ENCODE peak calls at places on chromosomes 6 and 20, in four cellular contexts. H is tibial nerve, E is tibial artery, F is brain microvascular endothelial cell. S is an unnamed sample.

GRCh38 chr6:164928366-164929154 is 380.8 kb downstream of the C6orf118 start:
- DNase-seq in H (no peak), E (no peak), F (no peak), S (no peak)

GRCh38 chr6:1749041-1749440 is 139.3 kb downstream of the FOXC1 start:
- DNase-seq in H (no peak), E (no peak), F (no peak), S (no peak)

GRCh38 chr6:6842301-6842700 is 253.8 kb downstream of the LY86 start:
- DNase-seq in H (no peak), E (no peak), F (no peak), S (peak)

GRCh38 chr20:52305843-52306242 is 114.3 kb upstream of the ZFP64 start:
- DNase-seq in H (no peak), E (no peak), F (no peak), S (no peak)

GRCh38 chr6:16239798-16240123 is 1.4 kb downstream of the GMPR start:
- DNase-seq in H (no peak), E (peak), F (no peak), S (no peak)

GRCh38 chr20:1900321-1900791 is 5.1 kb downstream of the SIRPA start:
- DNase-seq in H (peak), E (peak), F (peak), S (peak)

GRCh38 chr20:33441142-33441955 is 2.2 kb downstream of the SNTA1 start:
- DNase-seq in H (no peak), E (no peak), F (no peak), S (no peak)

GRCh38 chr6:125843593-125843992 is 52.8 kb downstream of the NCOA7 start:
- DNase-seq in H (no peak), E (no peak), F (no peak), S (no peak)

GRCh38 chr6:102075539-102075938 is 682.0 kb downstream of the GRIK2 start:
- DNase-seq in H (no peak), E (no peak), F (no peak), S (peak)

GRCh38 chr6:34305982-34306702 is 57.3 kb upstream of the SMIM29 start:
- DNase-seq in H (peak), E (no peak), F (no peak), S (no peak)

GRCh38 chr20:54557836-54558590 is 82.6 kb downstream of the DOK5 start:
- DNase-seq in H (no peak), E (no peak), F (no peak), S (no peak)

GRCh38 chr20:7151666-7152065 is 384.2 kb downstream of the BMP2 start:
- DNase-seq in H (no peak), E (no peak), F (peak), S (peak)

GRCh38 chr6:71808865-71809264 is 77.5 kb upstream of the RIMS1 start:
- DNase-seq in H (no peak), E (no peak), F (no peak), S (no peak)

GRCh38 chr6:111559193-111560097 is 46.2 kb downstream of the TRAF3IP2 start:
- DNase-seq in H (peak), E (peak), F (no peak), S (no peak)

GRCh38 chr20:19903168-19903676 is 113.9 kb upstream of the NAA20 start:
- DNase-seq in H (peak), E (peak), F (peak), S (no peak)

GRCh38 chr20:19492937-19493336 is 265.1 kb upstream of the RIN2 start:
- DNase-seq in H (no peak), E (no peak), F (no peak), S (no peak)

GRCh38 chr6:53263915-53264314 is 84.8 kb downstream of the ELOVL5 start:
- DNase-seq in H (no peak), E (no peak), F (peak), S (no peak)

DNA sequence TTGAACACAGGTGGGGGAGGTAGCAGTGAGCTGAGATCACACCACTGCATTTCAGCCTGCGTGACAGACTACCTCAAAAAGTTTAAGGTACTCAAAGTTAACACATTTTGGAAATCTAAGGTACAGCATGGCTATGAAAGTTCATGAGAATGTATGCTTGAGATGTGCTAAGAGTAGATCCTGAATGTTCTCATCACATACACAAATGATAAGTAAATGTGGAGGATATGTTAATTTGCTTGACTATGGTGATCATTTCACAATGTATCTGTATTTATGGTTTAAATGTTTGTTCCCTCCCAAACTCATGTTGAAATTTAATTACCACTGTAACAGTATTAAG is 20.1 kb upstream of the SERPINB1 start:
- DNase-seq in H (no peak), E (no peak), F (no peak), S (no peak)
- H3K27ac ChIP-seq in H (no peak), E (no peak), F (no peak), S (no peak)

GRCh38 chr20:35772563-35773058 is 796 bp downstream of the PHF20 start:
- DNase-seq in H (no peak), E (no peak), F (no peak), S (no peak)

GRCh38 chr20:35771367-35771688 is 487 bp upstream of the PHF20 start:
- DNase-seq in H (no peak), E (no peak), F (no peak), S (no peak)

GRCh38 chr20:35768731-35769664 is 2.8 kb upstream of the PHF20 start:
- DNase-seq in H (peak), E (peak), F (peak), S (peak)

GRCh38 chr20:35773154-35773751 is 1.4 kb downstream of the PHF20 start:
- DNase-seq in H (peak), E (peak), F (peak), S (no peak)

DNA sequence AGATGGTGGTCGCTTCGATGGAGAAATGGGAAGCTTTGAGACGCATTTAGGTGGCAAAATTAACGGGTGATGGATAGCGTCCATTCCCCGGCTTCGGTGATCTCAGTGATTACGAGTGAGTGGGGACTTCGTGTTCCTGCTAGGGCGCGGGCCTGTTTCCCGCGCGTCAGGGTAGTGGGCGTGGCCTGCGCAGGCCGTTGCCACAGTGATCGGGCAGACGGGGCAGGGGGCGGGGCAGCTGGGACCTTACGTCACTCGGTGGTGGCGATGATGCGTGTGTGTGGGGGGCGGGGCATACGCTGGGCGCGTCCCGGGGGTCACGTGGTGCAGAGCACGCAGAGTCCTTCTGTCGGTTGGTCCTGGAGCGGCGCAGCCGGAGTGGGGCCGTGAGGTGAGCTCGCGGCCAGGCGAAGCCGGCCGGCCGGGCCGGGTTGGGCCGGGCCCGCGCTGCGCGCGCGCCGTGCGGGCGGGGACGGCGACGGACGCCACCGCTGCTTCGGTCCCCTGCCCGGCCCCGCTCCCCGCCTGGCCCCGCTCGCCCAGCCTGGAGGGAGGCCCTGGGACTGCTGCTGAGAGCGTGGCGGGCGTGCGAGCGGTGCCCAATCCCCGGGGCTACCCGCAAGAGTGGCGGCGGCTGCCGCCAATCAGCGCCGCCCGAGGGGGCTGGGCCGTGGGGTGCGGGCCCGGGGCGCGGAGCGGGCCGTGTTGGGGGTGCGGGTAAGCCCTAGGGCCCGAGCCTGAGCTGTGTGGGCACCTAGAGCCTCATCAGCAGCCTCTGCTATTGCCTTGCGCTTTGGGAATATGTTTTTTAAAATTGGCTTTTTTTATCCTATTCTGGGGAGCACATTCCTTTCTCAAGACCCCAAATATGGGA is at the start of gene PHF20:
- DNase-seq in H (peak), E (peak), F (peak), S (peak)
- TF ChIP-seq CTCF in H (peak), E (no peak), F (no peak), S (no peak)

GRCh38 chr20:44705364-44706094 is 9.6 kb upstream of the CCN5 start:
- DNase-seq in H (no peak), E (no peak), F (no peak), S (no peak)

GRCh38 chr20:44702776-44703175 is 12.4 kb upstream of the CCN5 start:
- DNase-seq in H (peak), E (peak), F (peak), S (no peak)

GRCh38 chr20:44703183-44703925 is 11.8 kb upstream of the CCN5 start:
- DNase-seq in H (no peak), E (peak), F (no peak), S (no peak)

GRCh38 chr20:44703956-44704488 is 11.1 kb upstream of the CCN5 start:
- DNase-seq in H (no peak), E (no peak), F (no peak), S (no peak)

GRCh38 chr20:44704551-44704971 is 10.6 kb upstream of the CCN5 start:
- DNase-seq in H (no peak), E (no peak), F (no peak), S (no peak)
- H3K27ac ChIP-seq in H (peak), E (peak), F (no peak), S (no peak)

DNA sequence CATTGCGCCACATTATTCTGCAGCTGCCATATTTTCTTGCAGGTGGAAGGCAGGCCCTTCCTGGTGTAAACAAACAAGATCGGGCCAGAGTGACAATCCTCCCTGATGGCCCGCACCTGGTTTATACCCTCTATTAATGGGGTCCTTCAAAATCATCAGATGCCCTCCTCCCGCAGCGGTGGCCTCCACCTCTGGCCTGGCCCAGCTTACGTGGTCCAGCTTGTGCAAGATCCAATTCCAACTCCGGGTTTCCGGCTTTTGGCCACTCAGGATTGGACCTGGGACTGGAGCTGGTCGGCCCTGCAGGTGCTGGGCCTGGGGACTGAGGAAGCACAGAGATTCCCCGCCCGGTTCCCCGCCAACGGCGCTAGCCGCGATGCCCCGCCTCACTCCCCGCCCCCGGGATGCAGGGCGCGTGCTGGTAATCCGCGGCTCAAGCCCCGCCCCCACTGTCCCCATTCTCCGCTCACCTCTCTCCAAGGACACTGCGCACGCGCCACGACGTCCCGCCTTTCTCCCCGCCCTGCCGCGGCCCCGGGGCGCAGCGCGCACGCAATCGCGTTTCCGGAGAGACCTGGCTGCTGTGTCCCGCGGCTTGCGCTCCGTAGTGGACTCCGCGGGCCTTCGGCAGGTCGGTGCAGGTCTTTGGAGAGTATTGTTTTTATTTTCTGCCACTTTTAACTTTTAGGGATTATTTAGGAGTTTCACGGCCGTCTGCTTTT is at the start of gene TMEM14B:
- DNase-seq in H (peak), E (peak), F (peak), S (peak)
- TF ChIP-seq CTCF in H (peak), E (no peak), F (no peak), S (no peak)

DNA sequence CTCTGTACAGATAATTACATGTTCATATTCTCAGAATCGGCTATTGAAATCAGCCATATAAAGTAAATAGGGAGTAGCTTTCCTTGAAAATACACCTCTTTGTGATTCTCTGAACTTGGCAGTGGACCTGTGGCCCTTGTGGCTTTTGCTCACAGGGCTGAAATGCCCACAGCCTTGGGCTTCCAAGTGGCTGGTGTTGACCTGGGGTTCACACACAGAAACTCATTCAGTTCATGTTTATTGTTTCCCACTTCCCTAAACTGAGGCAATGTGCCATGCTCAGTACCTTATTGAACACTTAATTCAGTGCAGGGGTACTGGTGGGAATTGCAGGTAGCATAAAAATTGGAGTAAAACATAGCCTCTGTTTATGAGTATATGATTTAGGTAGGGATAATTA is 19.1 kb upstream of the TULP4 start:
- DNase-seq in H (no peak), E (no peak), F (no peak), S (no peak)
- H3K27ac ChIP-seq in H (no peak), E (no peak), F (no peak), S (no peak)

DNA sequence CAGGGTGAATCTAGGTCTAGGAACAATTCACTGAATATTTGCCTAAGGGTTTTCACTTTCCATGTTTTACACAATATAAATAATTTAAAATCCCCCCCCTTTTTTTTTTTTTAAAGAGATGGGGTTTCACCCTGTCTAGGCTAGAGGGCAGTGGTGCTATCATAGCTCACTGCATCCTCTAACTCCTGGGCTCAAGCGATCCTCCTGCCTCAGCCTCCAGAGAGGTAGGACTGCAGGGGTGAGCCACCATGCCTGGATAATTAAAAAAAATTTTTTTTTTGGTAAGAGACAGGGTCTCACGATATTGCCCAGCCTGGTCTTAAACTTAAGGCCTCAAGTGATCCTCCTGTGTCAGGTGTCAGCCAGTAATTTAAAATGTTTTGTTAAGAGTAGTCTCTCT is 17.8 kb downstream of the QKI start:
- DNase-seq in H (no peak), E (no peak), F (no peak), S (no peak)
- TF ChIP-seq CTCF in H (no peak), E (no peak), F (peak), S (peak)

GRCh38 chr6:92275150-92275549 is 1144.2 kb downstream of the EPHA7 start:
- DNase-seq in H (no peak), E (no peak), F (no peak), S (no peak)
- H3K27ac ChIP-seq in H (no peak), E (no peak), F (no peak), S (no peak)

S was measured in foreskin keratinocyte.